ENCODE peak calls at places on chromosomes 3 and 15, in eight cellular contexts. I, D, M, X, Q, G, Z and Y are unnamed samples.
A peak's percentile ranks its signal among the peaks of the same experiment; 100 is the strongest.

GRCh38 chr3:42666022-42666421 is 12.5 kb downstream of the ZBTB47 start:
- DNase-seq in I (no peak), D (no peak), M (no peak), X (peak; percentile 66), Q (no peak), G (no peak), Z (no peak), Y (no peak)

GRCh38 chr3:113685956-113686721 is 10.3 kb downstream of the USF3 start:
- DNase-seq in I (no peak), D (no peak), M (no peak), X (no peak), Q (no peak), G (peak; percentile 59), Z (no peak), Y (no peak)

GRCh38 chr3:162338514-162338913 is 841.9 kb downstream of the OTOL1 start:
- DNase-seq in I (no peak), D (no peak), M (no peak), X (no peak), Q (no peak), G (peak; percentile 4), Z (no peak), Y (no peak)

GRCh38 chr3:194816748-194817591 is 131.3 kb downstream of the FAM43A start:
- DNase-seq in I (no peak), D (no peak), M (no peak), X (no peak), Q (no peak), G (no peak), Z (no peak), Y (no peak)

GRCh38 chr15:20348291-20348899 is 193.2 kb downstream of the GOLGA6L6 start:
- DNase-seq in I (peak; percentile 20), D (no peak), M (no peak), X (peak; percentile 62), Q (no peak), G (no peak), Z (no peak), Y (no peak)

GRCh38 chr3:105368575-105369500 is 2.1 kb downstream of the ALCAM start:
- DNase-seq in I (peak; percentile 69), D (peak; percentile 35), M (peak; percentile 25), X (peak; percentile 66), Q (peak; percentile 76), G (peak; percentile 59), Z (peak; percentile 23), Y (peak; percentile 56)

GRCh38 chr3:124995460-124995994 is 60.3 kb downstream of the HEG1 start:
- DNase-seq in I (peak; percentile 58), D (peak; percentile 58), M (peak; percentile 70), X (peak; percentile 86), Q (peak; percentile 65), G (peak; percentile 48), Z (peak; percentile 64), Y (peak; percentile 24)

GRCh38 chr3:189334064-189334920 is 162.5 kb downstream of the TPRG1 start:
- DNase-seq in I (peak; percentile 78), D (no peak), M (no peak), X (no peak), Q (no peak), G (no peak), Z (no peak), Y (peak; percentile 41)

GRCh38 chr3:170506556-170506955 is 79.3 kb downstream of the SLC7A14 start:
- DNase-seq in I (peak; percentile 68), D (peak; percentile 26), M (no peak), X (no peak), Q (no peak), G (peak; percentile 71), Z (no peak), Y (no peak)

GRCh38 chr15:99931703-99932603 is 198.7 kb upstream of the LYSMD4 start:
- DNase-seq in I (no peak), D (no peak), M (no peak), X (no peak), Q (no peak), G (no peak), Z (no peak), Y (no peak)

GRCh38 chr15:65839354-65839901 is 29.9 kb upstream of the RAB11A start:
- DNase-seq in I (no peak), D (no peak), M (no peak), X (no peak), Q (no peak), G (no peak), Z (no peak), Y (no peak)

GRCh38 chr3:36763850-36764703 is at the start of gene DCLK3:
- DNase-seq in I (no peak), D (peak; percentile 67), M (no peak), X (no peak), Q (no peak), G (no peak), Z (no peak), Y (no peak)

GRCh38 chr3:71152892-71153265 is 430.6 kb downstream of the FOXP1 start:
- DNase-seq in I (no peak), D (no peak), M (no peak), X (no peak), Q (peak; percentile 75), G (no peak), Z (no peak), Y (no peak)

GRCh38 chr3:121269389-121269788 is 276.4 kb downstream of the POLQ start:
- DNase-seq in I (no peak), D (no peak), M (no peak), X (no peak), Q (no peak), G (no peak), Z (no peak), Y (no peak)

GRCh38 chr3:38222032-38222634 is 43.5 kb upstream of the SLC22A13 start:
- DNase-seq in I (no peak), D (no peak), M (no peak), X (no peak), Q (no peak), G (no peak), Z (no peak), Y (no peak)

GRCh38 chr3:65936908-65937638 is 101.6 kb downstream of the MAGI1 start:
- DNase-seq in I (no peak), D (no peak), M (no peak), X (no peak), Q (no peak), G (no peak), Z (no peak), Y (no peak)

GRCh38 chr3:3065876-3066275 is 44.3 kb downstream of the IL5RA start:
- DNase-seq in I (peak; percentile 55), D (no peak), M (no peak), X (no peak), Q (no peak), G (peak; percentile 48), Z (no peak), Y (no peak)

GRCh38 chr15:53586815-53587214 is 172.6 kb downstream of the WDR72 start:
- DNase-seq in I (peak; percentile 60), D (peak; percentile 60), M (no peak), X (peak; percentile 57), Q (peak; percentile 73), G (no peak), Z (no peak), Y (no peak)

DNA sequence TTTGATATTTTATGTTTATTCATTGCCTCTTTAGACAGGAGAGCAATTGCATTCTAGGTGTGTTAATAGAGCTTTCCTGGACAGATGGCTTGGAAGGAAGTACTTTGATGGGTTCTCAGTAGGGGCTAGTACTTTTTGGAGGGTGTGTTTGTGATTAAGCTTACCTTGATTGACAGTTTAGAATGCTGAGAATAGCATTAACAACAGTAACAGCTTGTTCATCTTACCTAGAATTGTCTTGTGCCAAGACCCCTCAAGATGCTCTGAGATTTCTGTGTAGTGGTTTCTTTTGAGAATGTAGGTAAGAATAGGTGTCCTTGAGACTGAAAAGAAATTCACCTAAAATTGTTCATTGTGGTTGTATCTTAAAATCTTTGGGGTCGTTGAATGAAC is 6.2 kb downstream of the USP3 start:
- DNase-seq in I (no peak), D (no peak), M (no peak), X (no peak), Q (no peak), G (no peak), Z (no peak), Y (no peak)
- H3K4me1 ChIP-seq in I (peaks cover 90% of the 10 kb centered on the region), D (peaks cover 28% of the 10 kb centered on the region), M (no peaks in the 10 kb centered on the region), X (peaks cover 54% of the 10 kb centered on the region), Q (peaks cover 90% of the 10 kb centered on the region), G (peaks cover 10% of the 10 kb centered on the region), Z (peaks cover 8% of the 10 kb centered on the region), Y (peaks cover 33% of the 10 kb centered on the region)

DNA sequence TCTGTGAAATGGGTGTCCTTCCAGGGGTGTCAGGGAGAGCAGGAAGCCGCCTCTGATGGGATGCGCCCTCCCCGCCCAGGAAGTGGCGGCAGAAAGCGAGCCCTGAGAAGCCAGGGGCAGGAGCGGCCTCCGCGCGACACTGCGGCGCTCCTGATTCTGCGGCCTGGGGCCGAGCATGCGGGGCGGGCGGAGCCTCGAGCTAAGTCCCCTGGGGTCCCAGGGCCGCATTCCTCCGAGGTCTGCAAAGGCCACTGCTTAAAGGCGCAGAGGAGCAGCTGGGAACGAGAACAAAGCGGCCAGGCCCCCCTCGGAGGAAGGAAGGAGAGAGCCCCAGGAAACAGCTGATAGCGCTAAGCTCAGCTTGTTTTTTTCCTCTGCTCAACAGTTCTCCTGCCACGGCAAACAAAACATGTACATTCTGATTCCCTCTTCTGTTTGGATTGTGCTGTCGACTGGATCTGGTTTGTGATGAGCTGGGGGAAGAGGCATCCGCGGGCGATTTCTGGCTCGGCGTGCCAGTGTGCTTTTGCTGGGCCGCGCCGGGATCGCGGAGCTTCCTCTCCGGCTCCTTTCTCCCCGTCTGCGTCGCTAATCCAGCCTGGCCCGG is 34.1 kb downstream of the GRK7 start:
- DNase-seq in I (no peak), D (peak; percentile 37), M (peak; percentile 25), X (peak; percentile 69), Q (peak; percentile 33), G (peak; percentile 7), Z (peak; percentile 39), Y (no peak)
- H3K27ac ChIP-seq in I (no peak overlapping the region), D (peak overlapping the region; percentile 36), M (peak overlapping the region; percentile 77), X (peak overlapping the region; percentile 78), Q (peak overlapping the region; percentile 89), G (peak overlapping the region; percentile 25), Z (peak overlapping the region; percentile 85), Y (no peak overlapping the region)

GRCh38 chr3:88661433-88661824 is 446.0 kb upstream of the EPHA3 start:
- DNase-seq in I (no peak), D (no peak), M (no peak), X (no peak), Q (no peak), G (no peak), Z (no peak), Y (no peak)
- H3K4me1 ChIP-seq in I (no peaks in the 10 kb centered on the region), D (peaks cover 8% of the 10 kb centered on the region), M (no peaks in the 10 kb centered on the region), X (no peaks in the 10 kb centered on the region), Q (no peaks in the 10 kb centered on the region), G (no peaks in the 10 kb centered on the region), Z (no peaks in the 10 kb centered on the region), Y (no peaks in the 10 kb centered on the region)

GRCh38 chr15:61253186-61253585 is 24.1 kb upstream of the RORA start:
- DNase-seq in I (no peak), D (no peak), M (no peak), X (no peak), Q (no peak), G (no peak), Z (no peak), Y (no peak)

GRCh38 chr15:61256231-61256630 is 27.1 kb upstream of the RORA start:
- DNase-seq in I (no peak), D (no peak), M (no peak), X (no peak), Q (no peak), G (no peak), Z (no peak), Y (no peak)

DNA sequence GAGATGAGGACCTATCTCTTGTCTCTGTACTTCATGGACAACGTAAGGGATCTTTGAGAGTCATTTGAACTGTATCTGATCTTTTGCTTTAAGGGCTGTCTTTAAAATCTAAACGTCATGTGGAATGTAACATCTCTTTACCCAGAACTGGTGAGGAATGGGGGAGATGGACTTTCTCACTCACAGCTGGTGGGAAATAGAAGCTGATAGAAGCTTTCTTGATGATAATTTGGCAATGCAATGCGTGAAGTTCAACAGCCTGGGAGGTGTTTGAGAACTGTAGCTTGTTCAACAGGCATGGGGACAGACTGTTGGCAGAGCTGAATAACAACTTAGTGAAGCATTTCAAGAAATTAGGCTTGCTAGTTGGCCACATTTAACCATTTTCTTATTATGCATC is 21.5 kb upstream of the RORA start:
- DNase-seq in I (no peak), D (no peak), M (no peak), X (no peak), Q (no peak), G (no peak), Z (no peak), Y (no peak)
- H3K27ac ChIP-seq in I (no peak overlapping the region), D (no peak overlapping the region), M (no peak overlapping the region), X (no peak overlapping the region), Q (no peak overlapping the region), G (no peak overlapping the region), Z (no peak overlapping the region), Y (no peak overlapping the region)